ENCODE peak calls at places on chromosomes 12 and 14, in ten cellular contexts. One of them, this sample, is unnamed.

GRCh38 chr12:70590051-70590450 is 47.2 kb downstream of the PTPRB start:
- DNase-seq in mucosa of descending colon: peak
- DNase-seq in ACHN: peak
- DNase-seq in anterior cingulate cortex: no peak
- DNase-seq in stomach: peak
- DNase-seq in mammary epithelial cell: peak
- DNase-seq in HS-5: peak
- DNase-seq in lower lobe of right lung: peak
- DNase-seq in upper lobe of right lung: peak
- DNase-seq in T-helper 9 cell: peak
- DNase-seq in this sample: peak

GRCh38 chr14:68814376-68815287 is 21.8 kb upstream of the ZFP36L1 start:
- DNase-seq in mucosa of descending colon: peak
- DNase-seq in ACHN: peak
- DNase-seq in anterior cingulate cortex: no peak
- DNase-seq in stomach: no peak
- DNase-seq in mammary epithelial cell: peak
- DNase-seq in HS-5: no peak
- DNase-seq in lower lobe of right lung: peak
- DNase-seq in upper lobe of right lung: no peak
- DNase-seq in T-helper 9 cell: peak
- DNase-seq in this sample: no peak

GRCh38 chr14:101862177-101862576 is 100.7 kb downstream of the PPP2R5C start:
- DNase-seq in mucosa of descending colon: no peak
- DNase-seq in ACHN: peak
- DNase-seq in anterior cingulate cortex: no peak
- DNase-seq in stomach: no peak
- DNase-seq in mammary epithelial cell: no peak
- DNase-seq in HS-5: peak
- DNase-seq in lower lobe of right lung: no peak
- DNase-seq in upper lobe of right lung: no peak
- DNase-seq in T-helper 9 cell: no peak
- DNase-seq in this sample: no peak

GRCh38 chr12:45725631-45726593 is 3.6 kb upstream of the ARID2 start:
- DNase-seq in mucosa of descending colon: no peak
- DNase-seq in ACHN: peak
- DNase-seq in anterior cingulate cortex: no peak
- DNase-seq in stomach: no peak
- DNase-seq in mammary epithelial cell: peak
- DNase-seq in HS-5: peak
- DNase-seq in lower lobe of right lung: no peak
- DNase-seq in upper lobe of right lung: no peak
- DNase-seq in T-helper 9 cell: no peak
- DNase-seq in this sample: peak

GRCh38 chr14:101112351-101113107 is 209.0 kb upstream of the RTL1 start:
- DNase-seq in mucosa of descending colon: no peak
- DNase-seq in ACHN: no peak
- DNase-seq in anterior cingulate cortex: no peak
- DNase-seq in stomach: peak
- DNase-seq in mammary epithelial cell: no peak
- DNase-seq in HS-5: no peak
- DNase-seq in lower lobe of right lung: no peak
- DNase-seq in upper lobe of right lung: no peak
- DNase-seq in T-helper 9 cell: no peak
- DNase-seq in this sample: peak

GRCh38 chr14:101121399-101122113 is 218.0 kb upstream of the RTL1 start:
- DNase-seq in mucosa of descending colon: no peak
- DNase-seq in ACHN: no peak
- DNase-seq in anterior cingulate cortex: no peak
- DNase-seq in stomach: peak
- DNase-seq in mammary epithelial cell: no peak
- DNase-seq in HS-5: no peak
- DNase-seq in lower lobe of right lung: no peak
- DNase-seq in upper lobe of right lung: no peak
- DNase-seq in T-helper 9 cell: no peak
- DNase-seq in this sample: peak

GRCh38 chr12:89161553-89161952 is 190.7 kb downstream of the DUSP6 start:
- DNase-seq in mucosa of descending colon: no peak
- DNase-seq in ACHN: no peak
- DNase-seq in anterior cingulate cortex: no peak
- DNase-seq in stomach: no peak
- DNase-seq in mammary epithelial cell: no peak
- DNase-seq in HS-5: no peak
- DNase-seq in lower lobe of right lung: no peak
- DNase-seq in upper lobe of right lung: no peak
- DNase-seq in T-helper 9 cell: no peak
- DNase-seq in this sample: no peak

GRCh38 chr14:77242752-77243151 is 28.3 kb downstream of the NGB start:
- DNase-seq in mucosa of descending colon: no peak
- DNase-seq in ACHN: no peak
- DNase-seq in anterior cingulate cortex: no peak
- DNase-seq in stomach: no peak
- DNase-seq in mammary epithelial cell: no peak
- DNase-seq in HS-5: no peak
- DNase-seq in lower lobe of right lung: no peak
- DNase-seq in upper lobe of right lung: no peak
- DNase-seq in T-helper 9 cell: no peak
- DNase-seq in this sample: no peak

GRCh38 chr12:132158677-132159554 is 14.7 kb downstream of the NOC4L start:
- DNase-seq in mucosa of descending colon: peak
- DNase-seq in ACHN: no peak
- DNase-seq in anterior cingulate cortex: no peak
- DNase-seq in stomach: no peak
- DNase-seq in mammary epithelial cell: peak
- DNase-seq in HS-5: no peak
- DNase-seq in lower lobe of right lung: no peak
- DNase-seq in upper lobe of right lung: no peak
- DNase-seq in T-helper 9 cell: no peak
- DNase-seq in this sample: no peak

GRCh38 chr12:12404297-12404696 is 47.4 kb downstream of the BORCS5 start:
- DNase-seq in mucosa of descending colon: no peak
- DNase-seq in ACHN: no peak
- DNase-seq in anterior cingulate cortex: no peak
- DNase-seq in stomach: no peak
- DNase-seq in mammary epithelial cell: no peak
- DNase-seq in HS-5: no peak
- DNase-seq in lower lobe of right lung: no peak
- DNase-seq in upper lobe of right lung: no peak
- DNase-seq in T-helper 9 cell: no peak
- DNase-seq in this sample: no peak

GRCh38 chr14:99899578-99900178 is 106.5 kb downstream of the EML1 start:
- DNase-seq in mucosa of descending colon: no peak
- DNase-seq in ACHN: peak
- DNase-seq in anterior cingulate cortex: no peak
- DNase-seq in stomach: no peak
- DNase-seq in mammary epithelial cell: no peak
- DNase-seq in HS-5: no peak
- DNase-seq in lower lobe of right lung: no peak
- DNase-seq in upper lobe of right lung: no peak
- DNase-seq in T-helper 9 cell: no peak
- DNase-seq in this sample: no peak

GRCh38 chr12:79482323-79482722 is 208.4 kb downstream of the PAWR start:
- DNase-seq in mucosa of descending colon: no peak
- DNase-seq in ACHN: no peak
- DNase-seq in anterior cingulate cortex: no peak
- DNase-seq in stomach: no peak
- DNase-seq in mammary epithelial cell: no peak
- DNase-seq in HS-5: no peak
- DNase-seq in lower lobe of right lung: no peak
- DNase-seq in upper lobe of right lung: no peak
- DNase-seq in T-helper 9 cell: no peak
- DNase-seq in this sample: no peak

GRCh38 chr12:2613674-2614073 is 181.1 kb upstream of the FKBP4 start:
- DNase-seq in mucosa of descending colon: no peak
- DNase-seq in ACHN: peak
- DNase-seq in anterior cingulate cortex: no peak
- DNase-seq in stomach: no peak
- DNase-seq in mammary epithelial cell: peak
- DNase-seq in HS-5: peak
- DNase-seq in lower lobe of right lung: no peak
- DNase-seq in upper lobe of right lung: no peak
- DNase-seq in T-helper 9 cell: no peak
- DNase-seq in this sample: no peak

GRCh38 chr12:50734409-50735263 is 29.3 kb upstream of the ATF1 start:
- DNase-seq in mucosa of descending colon: no peak
- DNase-seq in ACHN: peak
- DNase-seq in anterior cingulate cortex: no peak
- DNase-seq in stomach: no peak
- DNase-seq in mammary epithelial cell: no peak
- DNase-seq in HS-5: no peak
- DNase-seq in lower lobe of right lung: no peak
- DNase-seq in upper lobe of right lung: no peak
- DNase-seq in T-helper 9 cell: no peak
- DNase-seq in this sample: no peak

GRCh38 chr14:64960762-64961276 is 11.3 kb downstream of the RAB15 start:
- DNase-seq in mucosa of descending colon: no peak
- DNase-seq in ACHN: no peak
- DNase-seq in anterior cingulate cortex: no peak
- DNase-seq in stomach: peak
- DNase-seq in mammary epithelial cell: no peak
- DNase-seq in HS-5: no peak
- DNase-seq in lower lobe of right lung: no peak
- DNase-seq in upper lobe of right lung: peak
- DNase-seq in T-helper 9 cell: no peak
- DNase-seq in this sample: no peak

GRCh38 chr14:72565917-72566316 is 328.0 kb downstream of the DPF3 start:
- DNase-seq in mucosa of descending colon: no peak
- DNase-seq in ACHN: no peak
- DNase-seq in anterior cingulate cortex: no peak
- DNase-seq in stomach: no peak
- DNase-seq in mammary epithelial cell: no peak
- DNase-seq in HS-5: no peak
- DNase-seq in lower lobe of right lung: no peak
- DNase-seq in upper lobe of right lung: no peak
- DNase-seq in T-helper 9 cell: no peak
- DNase-seq in this sample: no peak

GRCh38 chr14:102949062-102949800 is 26.8 kb downstream of the AMN start:
- DNase-seq in mucosa of descending colon: peak
- DNase-seq in ACHN: no peak
- DNase-seq in anterior cingulate cortex: no peak
- DNase-seq in stomach: no peak
- DNase-seq in mammary epithelial cell: no peak
- DNase-seq in HS-5: peak
- DNase-seq in lower lobe of right lung: no peak
- DNase-seq in upper lobe of right lung: no peak
- DNase-seq in T-helper 9 cell: no peak
- DNase-seq in this sample: no peak

GRCh38 chr14:90607141-90607540 is 209.1 kb downstream of the TTC7B start:
- DNase-seq in mucosa of descending colon: no peak
- DNase-seq in ACHN: no peak
- DNase-seq in anterior cingulate cortex: no peak
- DNase-seq in stomach: no peak
- DNase-seq in mammary epithelial cell: no peak
- DNase-seq in HS-5: no peak
- DNase-seq in lower lobe of right lung: no peak
- DNase-seq in upper lobe of right lung: peak
- DNase-seq in T-helper 9 cell: no peak
- DNase-seq in this sample: no peak

GRCh38 chr14:51139221-51139681 is 44.3 kb upstream of the TRIM9 start:
- DNase-seq in mucosa of descending colon: peak
- DNase-seq in ACHN: no peak
- DNase-seq in anterior cingulate cortex: no peak
- DNase-seq in stomach: no peak
- DNase-seq in mammary epithelial cell: peak
- DNase-seq in HS-5: no peak
- DNase-seq in lower lobe of right lung: no peak
- DNase-seq in upper lobe of right lung: no peak
- DNase-seq in T-helper 9 cell: no peak
- DNase-seq in this sample: peak

GRCh38 chr14:98868846-98869245 is 403.2 kb downstream of the BCL11B start:
- DNase-seq in mucosa of descending colon: no peak
- DNase-seq in ACHN: no peak
- DNase-seq in anterior cingulate cortex: no peak
- DNase-seq in stomach: no peak
- DNase-seq in mammary epithelial cell: no peak
- DNase-seq in HS-5: no peak
- DNase-seq in lower lobe of right lung: no peak
- DNase-seq in upper lobe of right lung: no peak
- DNase-seq in T-helper 9 cell: no peak
- DNase-seq in this sample: no peak

GRCh38 chr12:11839093-11839641 is 189.7 kb downstream of the ETV6 start:
- DNase-seq in mucosa of descending colon: no peak
- DNase-seq in ACHN: no peak
- DNase-seq in anterior cingulate cortex: no peak
- DNase-seq in stomach: no peak
- DNase-seq in mammary epithelial cell: no peak
- DNase-seq in HS-5: no peak
- DNase-seq in lower lobe of right lung: no peak
- DNase-seq in upper lobe of right lung: no peak
- DNase-seq in T-helper 9 cell: no peak
- DNase-seq in this sample: peak

GRCh38 chr12:22283006-22283506 is 51.5 kb downstream of the ST8SIA1 start:
- DNase-seq in mucosa of descending colon: no peak
- DNase-seq in ACHN: peak
- DNase-seq in anterior cingulate cortex: no peak
- DNase-seq in stomach: no peak
- DNase-seq in mammary epithelial cell: peak
- DNase-seq in HS-5: peak
- DNase-seq in lower lobe of right lung: no peak
- DNase-seq in upper lobe of right lung: no peak
- DNase-seq in T-helper 9 cell: no peak
- DNase-seq in this sample: no peak

GRCh38 chr12:48940181-48940580 is 14.9 kb upstream of the FKBP11 start:
- DNase-seq in mucosa of descending colon: no peak
- DNase-seq in ACHN: no peak
- DNase-seq in anterior cingulate cortex: no peak
- DNase-seq in stomach: no peak
- DNase-seq in mammary epithelial cell: no peak
- DNase-seq in HS-5: no peak
- DNase-seq in lower lobe of right lung: no peak
- DNase-seq in upper lobe of right lung: no peak
- DNase-seq in T-helper 9 cell: no peak
- DNase-seq in this sample: no peak

GRCh38 chr12:27434673-27435565 is 11.6 kb upstream of the SMCO2 start:
- DNase-seq in mucosa of descending colon: no peak
- DNase-seq in ACHN: peak
- DNase-seq in anterior cingulate cortex: peak
- DNase-seq in stomach: no peak
- DNase-seq in mammary epithelial cell: no peak
- DNase-seq in HS-5: no peak
- DNase-seq in lower lobe of right lung: no peak
- DNase-seq in upper lobe of right lung: no peak
- DNase-seq in T-helper 9 cell: no peak
- DNase-seq in this sample: no peak

GRCh38 chr12:68633614-68634558 is 23.2 kb downstream of the RAP1B start:
- DNase-seq in mucosa of descending colon: no peak
- DNase-seq in ACHN: no peak
- DNase-seq in anterior cingulate cortex: no peak
- DNase-seq in stomach: no peak
- DNase-seq in mammary epithelial cell: no peak
- DNase-seq in HS-5: no peak
- DNase-seq in lower lobe of right lung: no peak
- DNase-seq in upper lobe of right lung: no peak
- DNase-seq in T-helper 9 cell: no peak
- DNase-seq in this sample: no peak

GRCh38 chr14:73372529-73372928 is 85.8 kb downstream of the NUMB start:
- DNase-seq in mucosa of descending colon: no peak
- DNase-seq in ACHN: no peak
- DNase-seq in anterior cingulate cortex: no peak
- DNase-seq in stomach: no peak
- DNase-seq in mammary epithelial cell: no peak
- DNase-seq in HS-5: no peak
- DNase-seq in lower lobe of right lung: no peak
- DNase-seq in upper lobe of right lung: no peak
- DNase-seq in T-helper 9 cell: no peak
- DNase-seq in this sample: no peak

GRCh38 chr12:68180792-68181744 is 21.5 kb upstream of the IFNG start:
- DNase-seq in mucosa of descending colon: no peak
- DNase-seq in ACHN: no peak
- DNase-seq in anterior cingulate cortex: no peak
- DNase-seq in stomach: no peak
- DNase-seq in mammary epithelial cell: no peak
- DNase-seq in HS-5: no peak
- DNase-seq in lower lobe of right lung: no peak
- DNase-seq in upper lobe of right lung: no peak
- DNase-seq in T-helper 9 cell: no peak
- DNase-seq in this sample: no peak